ENCODE peak calls at places on chromosomes 5 and 9, in six cellular contexts. One of them, this sample, is unnamed.

GRCh38 chr5:10682429-10682746 is 78.6 kb downstream of the DAP start:
- DNase-seq in PC-9: no peak
- DNase-seq in T-helper 2 cell: no peak
- DNase-seq in SW480: no peak
- DNase-seq in activated CD4-positive, alpha-beta T cell treated with anti-CD3 and anti-CD28 coated beads, Interleukin-2, amount 50 U/mL, for 1 hour: no peak
- DNase-seq in T-helper 9 cell: no peak
- DNase-seq in this sample: no peak

GRCh38 chr9:35645736-35646582 is 4.8 kb downstream of the SIT1 start:
- DNase-seq in PC-9: peak
- DNase-seq in T-helper 9 cell: peak
- DNase-seq in activated CD4-positive, alpha-beta T cell treated with anti-CD3 and anti-CD28 coated beads, Interleukin-2, amount 50 U/mL, for 1 hour: no peak
- DNase-seq in T-helper 2 cell: no peak
- DNase-seq in SW480: peak
- DNase-seq in this sample: no peak

GRCh38 chr5:2985718-2986117 is 234.2 kb upstream of the IRX2 start:
- DNase-seq in activated CD4-positive, alpha-beta T cell treated with anti-CD3 and anti-CD28 coated beads, Interleukin-2, amount 50 U/mL, for 1 hour: no peak
- DNase-seq in PC-9: no peak
- DNase-seq in T-helper 9 cell: no peak
- DNase-seq in SW480: no peak
- DNase-seq in T-helper 2 cell: no peak
- DNase-seq in this sample: no peak

GRCh38 chr5:139675213-139675612 is 27.1 kb downstream of the CXXC5 start:
- DNase-seq in T-helper 2 cell: no peak
- DNase-seq in T-helper 9 cell: no peak
- DNase-seq in activated CD4-positive, alpha-beta T cell treated with anti-CD3 and anti-CD28 coated beads, Interleukin-2, amount 50 U/mL, for 1 hour: no peak
- DNase-seq in SW480: no peak
- DNase-seq in PC-9: no peak
- DNase-seq in this sample: no peak

GRCh38 chr9:124258765-124259272 is 1.1 kb downstream of the NEK6 start:
- DNase-seq in activated CD4-positive, alpha-beta T cell treated with anti-CD3 and anti-CD28 coated beads, Interleukin-2, amount 50 U/mL, for 1 hour: no peak
- DNase-seq in SW480: peak
- DNase-seq in T-helper 2 cell: no peak
- DNase-seq in T-helper 9 cell: no peak
- DNase-seq in PC-9: no peak
- DNase-seq in this sample: no peak

GRCh38 chr5:169273451-169273850 is 27.5 kb downstream of the SLIT3 start:
- DNase-seq in PC-9: no peak
- DNase-seq in T-helper 9 cell: no peak
- DNase-seq in activated CD4-positive, alpha-beta T cell treated with anti-CD3 and anti-CD28 coated beads, Interleukin-2, amount 50 U/mL, for 1 hour: no peak
- DNase-seq in SW480: no peak
- DNase-seq in T-helper 2 cell: no peak
- DNase-seq in this sample: no peak

GRCh38 chr9:121984726-121985402 is 108.2 kb downstream of the TTLL11 start:
- DNase-seq in SW480: no peak
- DNase-seq in PC-9: no peak
- DNase-seq in activated CD4-positive, alpha-beta T cell treated with anti-CD3 and anti-CD28 coated beads, Interleukin-2, amount 50 U/mL, for 1 hour: no peak
- DNase-seq in T-helper 9 cell: no peak
- DNase-seq in T-helper 2 cell: no peak
- DNase-seq in this sample: no peak

GRCh38 chr9:87950765-87951488 is 23.4 kb downstream of the CDK20 start:
- DNase-seq in PC-9: no peak
- DNase-seq in activated CD4-positive, alpha-beta T cell treated with anti-CD3 and anti-CD28 coated beads, Interleukin-2, amount 50 U/mL, for 1 hour: no peak
- DNase-seq in SW480: peak
- DNase-seq in T-helper 2 cell: no peak
- DNase-seq in T-helper 9 cell: no peak
- DNase-seq in this sample: no peak

GRCh38 chr5:39891376-39891775 is 466.6 kb upstream of the DAB2 start:
- DNase-seq in SW480: no peak
- DNase-seq in PC-9: no peak
- DNase-seq in T-helper 9 cell: no peak
- DNase-seq in T-helper 2 cell: no peak
- DNase-seq in activated CD4-positive, alpha-beta T cell treated with anti-CD3 and anti-CD28 coated beads, Interleukin-2, amount 50 U/mL, for 1 hour: no peak
- DNase-seq in this sample: no peak

GRCh38 chr5:112823656-112824055 is 37.4 kb upstream of the SRP19 start:
- DNase-seq in activated CD4-positive, alpha-beta T cell treated with anti-CD3 and anti-CD28 coated beads, Interleukin-2, amount 50 U/mL, for 1 hour: no peak
- DNase-seq in T-helper 2 cell: no peak
- DNase-seq in PC-9: peak
- DNase-seq in SW480: no peak
- DNase-seq in T-helper 9 cell: no peak
- DNase-seq in this sample: no peak

GRCh38 chr9:33924978-33925797 is 108.2 kb downstream of the UBE2R2 start:
- DNase-seq in T-helper 2 cell: no peak
- DNase-seq in T-helper 9 cell: no peak
- DNase-seq in PC-9: no peak
- DNase-seq in SW480: peak
- DNase-seq in activated CD4-positive, alpha-beta T cell treated with anti-CD3 and anti-CD28 coated beads, Interleukin-2, amount 50 U/mL, for 1 hour: peak
- DNase-seq in this sample: no peak

GRCh38 chr9:95266649-95267048 is 50.9 kb downstream of the FANCC start:
- DNase-seq in SW480: no peak
- DNase-seq in PC-9: no peak
- DNase-seq in T-helper 9 cell: no peak
- DNase-seq in activated CD4-positive, alpha-beta T cell treated with anti-CD3 and anti-CD28 coated beads, Interleukin-2, amount 50 U/mL, for 1 hour: no peak
- DNase-seq in T-helper 2 cell: no peak
- DNase-seq in this sample: no peak

GRCh38 chr5:169171495-169171894 is 129.4 kb downstream of the SLIT3 start:
- DNase-seq in T-helper 2 cell: no peak
- DNase-seq in activated CD4-positive, alpha-beta T cell treated with anti-CD3 and anti-CD28 coated beads, Interleukin-2, amount 50 U/mL, for 1 hour: no peak
- DNase-seq in PC-9: no peak
- DNase-seq in T-helper 9 cell: no peak
- DNase-seq in SW480: no peak
- DNase-seq in this sample: no peak

GRCh38 chr9:546235-546634 is 295.3 kb upstream of the DMRT1 start:
- DNase-seq in T-helper 2 cell: no peak
- DNase-seq in T-helper 9 cell: no peak
- DNase-seq in activated CD4-positive, alpha-beta T cell treated with anti-CD3 and anti-CD28 coated beads, Interleukin-2, amount 50 U/mL, for 1 hour: no peak
- DNase-seq in SW480: no peak
- DNase-seq in PC-9: no peak
- DNase-seq in this sample: no peak

GRCh38 chr9:114089206-114089840 is 9.8 kb downstream of the KIF12 start:
- DNase-seq in T-helper 9 cell: no peak
- DNase-seq in activated CD4-positive, alpha-beta T cell treated with anti-CD3 and anti-CD28 coated beads, Interleukin-2, amount 50 U/mL, for 1 hour: no peak
- DNase-seq in SW480: no peak
- DNase-seq in PC-9: no peak
- DNase-seq in T-helper 2 cell: no peak
- DNase-seq in this sample: no peak

GRCh38 chr9:86487222-86487841 is 133.1 kb upstream of the TUT7 start:
- DNase-seq in PC-9: peak
- DNase-seq in T-helper 9 cell: no peak
- DNase-seq in T-helper 2 cell: no peak
- DNase-seq in SW480: peak
- DNase-seq in activated CD4-positive, alpha-beta T cell treated with anti-CD3 and anti-CD28 coated beads, Interleukin-2, amount 50 U/mL, for 1 hour: no peak
- DNase-seq in this sample: no peak

GRCh38 chr5:138460032-138460693 is 5.1 kb upstream of the EGR1 start:
- DNase-seq in PC-9: no peak
- DNase-seq in activated CD4-positive, alpha-beta T cell treated with anti-CD3 and anti-CD28 coated beads, Interleukin-2, amount 50 U/mL, for 1 hour: no peak
- DNase-seq in SW480: no peak
- DNase-seq in T-helper 2 cell: no peak
- DNase-seq in T-helper 9 cell: no peak
- DNase-seq in this sample: no peak

GRCh38 chr5:90932052-90932699 is 373.6 kb downstream of the ADGRV1 start:
- DNase-seq in activated CD4-positive, alpha-beta T cell treated with anti-CD3 and anti-CD28 coated beads, Interleukin-2, amount 50 U/mL, for 1 hour: no peak
- DNase-seq in PC-9: peak
- DNase-seq in T-helper 9 cell: peak
- DNase-seq in SW480: peak
- DNase-seq in T-helper 2 cell: no peak
- DNase-seq in this sample: no peak

GRCh38 chr9:92616199-92617129 is 53.5 kb downstream of the IPPK start:
- DNase-seq in activated CD4-positive, alpha-beta T cell treated with anti-CD3 and anti-CD28 coated beads, Interleukin-2, amount 50 U/mL, for 1 hour: no peak
- DNase-seq in PC-9: no peak
- DNase-seq in T-helper 2 cell: no peak
- DNase-seq in SW480: no peak
- DNase-seq in T-helper 9 cell: no peak
- DNase-seq in this sample: no peak

GRCh38 chr5:154762700-154763099 is 7.5 kb downstream of the LARP1 start:
- DNase-seq in SW480: no peak
- DNase-seq in T-helper 9 cell: no peak
- DNase-seq in activated CD4-positive, alpha-beta T cell treated with anti-CD3 and anti-CD28 coated beads, Interleukin-2, amount 50 U/mL, for 1 hour: no peak
- DNase-seq in T-helper 2 cell: no peak
- DNase-seq in PC-9: no peak
- DNase-seq in this sample: no peak

GRCh38 chr5:1367149-1367548 is 22.2 kb upstream of the CLPTM1L start:
- DNase-seq in T-helper 2 cell: no peak
- DNase-seq in activated CD4-positive, alpha-beta T cell treated with anti-CD3 and anti-CD28 coated beads, Interleukin-2, amount 50 U/mL, for 1 hour: no peak
- DNase-seq in PC-9: no peak
- DNase-seq in SW480: no peak
- DNase-seq in T-helper 9 cell: no peak
- DNase-seq in this sample: no peak

GRCh38 chr9:88258012-88258411 is 119.7 kb upstream of the SPATA31C2 start:
- DNase-seq in T-helper 9 cell: no peak
- DNase-seq in T-helper 2 cell: no peak
- DNase-seq in SW480: no peak
- DNase-seq in activated CD4-positive, alpha-beta T cell treated with anti-CD3 and anti-CD28 coated beads, Interleukin-2, amount 50 U/mL, for 1 hour: no peak
- DNase-seq in PC-9: no peak
- DNase-seq in this sample: no peak

GRCh38 chr5:111512026-111512405 is 319 bp downstream of the STARD4 start:
- DNase-seq in T-helper 2 cell: no peak
- DNase-seq in SW480: no peak
- DNase-seq in activated CD4-positive, alpha-beta T cell treated with anti-CD3 and anti-CD28 coated beads, Interleukin-2, amount 50 U/mL, for 1 hour: no peak
- DNase-seq in PC-9: no peak
- DNase-seq in T-helper 9 cell: no peak
- DNase-seq in this sample: no peak

GRCh38 chr5:43215073-43215631 is 23.1 kb downstream of the NIM1K start:
- DNase-seq in PC-9: peak
- DNase-seq in T-helper 9 cell: no peak
- DNase-seq in T-helper 2 cell: no peak
- DNase-seq in SW480: no peak
- DNase-seq in activated CD4-positive, alpha-beta T cell treated with anti-CD3 and anti-CD28 coated beads, Interleukin-2, amount 50 U/mL, for 1 hour: no peak
- DNase-seq in this sample: no peak

GRCh38 chr9:93187047-93187446 is 3.1 kb downstream of the WNK2 start:
- DNase-seq in PC-9: no peak
- DNase-seq in activated CD4-positive, alpha-beta T cell treated with anti-CD3 and anti-CD28 coated beads, Interleukin-2, amount 50 U/mL, for 1 hour: no peak
- DNase-seq in T-helper 9 cell: no peak
- DNase-seq in SW480: no peak
- DNase-seq in T-helper 2 cell: no peak
- DNase-seq in this sample: no peak

GRCh38 chr5:60842859-60843692 is 993 bp downstream of the ELOVL7 start:
- DNase-seq in T-helper 2 cell: no peak
- DNase-seq in SW480: peak
- DNase-seq in activated CD4-positive, alpha-beta T cell treated with anti-CD3 and anti-CD28 coated beads, Interleukin-2, amount 50 U/mL, for 1 hour: no peak
- DNase-seq in PC-9: peak
- DNase-seq in T-helper 9 cell: no peak
- DNase-seq in this sample: no peak

GRCh38 chr5:88555658-88556057 is 287.0 kb upstream of the TMEM161B start:
- DNase-seq in PC-9: no peak
- DNase-seq in activated CD4-positive, alpha-beta T cell treated with anti-CD3 and anti-CD28 coated beads, Interleukin-2, amount 50 U/mL, for 1 hour: no peak
- DNase-seq in SW480: no peak
- DNase-seq in T-helper 2 cell: no peak
- DNase-seq in T-helper 9 cell: no peak
- DNase-seq in this sample: no peak

GRCh38 chr5:112159435-112159834 is 259.6 kb downstream of the EPB41L4A start:
- DNase-seq in T-helper 9 cell: no peak
- DNase-seq in PC-9: no peak
- DNase-seq in SW480: no peak
- DNase-seq in T-helper 2 cell: no peak
- DNase-seq in activated CD4-positive, alpha-beta T cell treated with anti-CD3 and anti-CD28 coated beads, Interleukin-2, amount 50 U/mL, for 1 hour: no peak
- DNase-seq in this sample: no peak

GRCh38 chr5:39541920-39542319 is 117.1 kb upstream of the DAB2 start:
- DNase-seq in activated CD4-positive, alpha-beta T cell treated with anti-CD3 and anti-CD28 coated beads, Interleukin-2, amount 50 U/mL, for 1 hour: no peak
- DNase-seq in SW480: no peak
- DNase-seq in T-helper 9 cell: no peak
- DNase-seq in T-helper 2 cell: no peak
- DNase-seq in PC-9: no peak
- DNase-seq in this sample: no peak

GRCh38 chr9:16352791-16353401 is 517.6 kb downstream of the BNC2 start:
- DNase-seq in T-helper 9 cell: no peak
- DNase-seq in PC-9: peak
- DNase-seq in activated CD4-positive, alpha-beta T cell treated with anti-CD3 and anti-CD28 coated beads, Interleukin-2, amount 50 U/mL, for 1 hour: no peak
- DNase-seq in SW480: no peak
- DNase-seq in T-helper 2 cell: no peak
- DNase-seq in this sample: no peak

GRCh38 chr5:74256947-74257573 is 383.5 kb downstream of the ENC1 start:
- DNase-seq in T-helper 2 cell: no peak
- DNase-seq in SW480: no peak
- DNase-seq in T-helper 9 cell: no peak
- DNase-seq in PC-9: no peak
- DNase-seq in activated CD4-positive, alpha-beta T cell treated with anti-CD3 and anti-CD28 coated beads, Interleukin-2, amount 50 U/mL, for 1 hour: no peak
- DNase-seq in this sample: no peak

GRCh38 chr9:113409883-113410206 is 630 bp downstream of the POLE3 start:
- DNase-seq in T-helper 9 cell: no peak
- DNase-seq in SW480: no peak
- DNase-seq in PC-9: no peak
- DNase-seq in T-helper 2 cell: no peak
- DNase-seq in activated CD4-positive, alpha-beta T cell treated with anti-CD3 and anti-CD28 coated beads, Interleukin-2, amount 50 U/mL, for 1 hour: no peak
- DNase-seq in this sample: no peak

GRCh38 chr9:134694368-134694665 is 52.7 kb downstream of the COL5A1 start:
- DNase-seq in T-helper 9 cell: no peak
- DNase-seq in T-helper 2 cell: no peak
- DNase-seq in SW480: no peak
- DNase-seq in activated CD4-positive, alpha-beta T cell treated with anti-CD3 and anti-CD28 coated beads, Interleukin-2, amount 50 U/mL, for 1 hour: no peak
- DNase-seq in PC-9: no peak
- DNase-seq in this sample: no peak

GRCh38 chr9:128768581-128768980 is 3.1 kb downstream of the ZER1 start:
- DNase-seq in SW480: no peak
- DNase-seq in T-helper 2 cell: no peak
- DNase-seq in activated CD4-positive, alpha-beta T cell treated with anti-CD3 and anti-CD28 coated beads, Interleukin-2, amount 50 U/mL, for 1 hour: no peak
- DNase-seq in PC-9: no peak
- DNase-seq in T-helper 9 cell: no peak
- DNase-seq in this sample: no peak

GRCh38 chr9:105859428-105860091 is 165.2 kb downstream of the TMEM38B start:
- DNase-seq in T-helper 9 cell: no peak
- DNase-seq in activated CD4-positive, alpha-beta T cell treated with anti-CD3 and anti-CD28 coated beads, Interleukin-2, amount 50 U/mL, for 1 hour: no peak
- DNase-seq in PC-9: no peak
- DNase-seq in T-helper 2 cell: no peak
- DNase-seq in SW480: no peak
- DNase-seq in this sample: no peak

GRCh38 chr5:73180561-73180960 is 7.6 kb downstream of the TMEM174 start:
- DNase-seq in T-helper 2 cell: no peak
- DNase-seq in activated CD4-positive, alpha-beta T cell treated with anti-CD3 and anti-CD28 coated beads, Interleukin-2, amount 50 U/mL, for 1 hour: no peak
- DNase-seq in PC-9: no peak
- DNase-seq in T-helper 9 cell: no peak
- DNase-seq in SW480: no peak
- DNase-seq in this sample: no peak

GRCh38 chr9:135463140-135463539 is 16.4 kb upstream of the PPP1R26 start:
- DNase-seq in T-helper 2 cell: no peak
- DNase-seq in T-helper 9 cell: no peak
- DNase-seq in activated CD4-positive, alpha-beta T cell treated with anti-CD3 and anti-CD28 coated beads, Interleukin-2, amount 50 U/mL, for 1 hour: no peak
- DNase-seq in SW480: peak
- DNase-seq in PC-9: peak
- DNase-seq in this sample: no peak

This sample was measured in T-helper 17 cell.